ENCODE peak calls at places on chromosomes 3 and 15, in seven cellular contexts. X, O, U, M, A, G and E are unnamed samples.

GRCh38 chr15:81954158-81954783 is 91.5 kb downstream of the MEX3B start:
- DNase-seq in X (no peak), O (no peak), U (no peak), M (no peak), A (no peak), G (no peak), E (no peak)

GRCh38 chr3:187150599-187150998 is 11.3 kb upstream of the RPL39L start:
- DNase-seq in X (peak), O (peak), U (no peak), M (no peak), A (peak), G (no peak), E (no peak)

GRCh38 chr3:58998476-58999117 is 51.2 kb downstream of the CFAP20DC start:
- DNase-seq in X (no peak), O (no peak), U (no peak), M (no peak), A (no peak), G (no peak), E (no peak)

GRCh38 chr3:186680869-186681268 is 15.1 kb downstream of the HRG start:
- DNase-seq in X (no peak), O (no peak), U (no peak), M (no peak), A (no peak), G (no peak), E (no peak)

GRCh38 chr3:11770477-11771381 is 76.0 kb downstream of the TAMM41 start:
- DNase-seq in X (peak), O (peak), U (peak), M (peak), A (peak), G (peak), E (no peak)

GRCh38 chr3:34843479-34843870 is 795.9 kb upstream of the ARPP21 start:
- DNase-seq in X (no peak), O (no peak), U (no peak), M (no peak), A (no peak), G (no peak), E (no peak)

GRCh38 chr3:156601497-156601896 is 46.6 kb upstream of the SSR3 start:
- DNase-seq in X (no peak), O (no peak), U (no peak), M (no peak), A (no peak), G (no peak), E (no peak)

GRCh38 chr15:26864664-26865191 is 2.1 kb upstream of the GABRA5 start:
- DNase-seq in X (no peak), O (peak), U (no peak), M (no peak), A (no peak), G (no peak), E (no peak)

GRCh38 chr3:29283297-29283681 is 2.4 kb downstream of the RBMS3 start:
- DNase-seq in X (no peak), O (no peak), U (no peak), M (no peak), A (no peak), G (no peak), E (no peak)

GRCh38 chr15:89971592-89971997 is 29.5 kb upstream of the ZNF710 start:
- DNase-seq in X (peak), O (peak), U (peak), M (peak), A (peak), G (peak), E (peak)

GRCh38 chr3:185400866-185401265 is 37.9 kb downstream of the MAP3K13 start:
- DNase-seq in X (no peak), O (no peak), U (no peak), M (no peak), A (no peak), G (no peak), E (no peak)

GRCh38 chr3:30455840-30456239 is 150.6 kb upstream of the TGFBR2 start:
- DNase-seq in X (no peak), O (peak), U (peak), M (no peak), A (no peak), G (peak), E (no peak)

GRCh38 chr15:39367591-39367990 is 213.3 kb upstream of the THBS1 start:
- DNase-seq in X (no peak), O (no peak), U (no peak), M (no peak), A (no peak), G (no peak), E (no peak)

GRCh38 chr15:38054488-38054887 is 120.0 kb downstream of the TMCO5A start:
- DNase-seq in X (no peak), O (no peak), U (no peak), M (no peak), A (no peak), G (no peak), E (no peak)

GRCh38 chr3:31106204-31106603 is 211.7 kb upstream of the GADL1 start:
- DNase-seq in X (no peak), O (no peak), U (no peak), M (no peak), A (no peak), G (no peak), E (no peak)

GRCh38 chr15:71813723-71814470 is 3.5 kb downstream of the NR2E3 start:
- DNase-seq in X (no peak), O (no peak), U (no peak), M (no peak), A (no peak), G (no peak), E (no peak)

GRCh38 chr3:105513042-105513441 is 146.3 kb downstream of the ALCAM start:
- DNase-seq in X (no peak), O (no peak), U (no peak), M (no peak), A (no peak), G (no peak), E (no peak)

GRCh38 chr3:63993653-63994079 is 29.6 kb downstream of the PSMD6 start:
- DNase-seq in X (peak), O (peak), U (peak), M (no peak), A (peak), G (peak), E (peak)

GRCh38 chr3:144865886-144866285 is 894.3 kb downstream of the DIPK2A start:
- DNase-seq in X (no peak), O (no peak), U (no peak), M (no peak), A (no peak), G (no peak), E (no peak)

GRCh38 chr3:147298511-147298982 is 107.8 kb downstream of the ZIC4 start:
- DNase-seq in X (no peak), O (no peak), U (no peak), M (no peak), A (no peak), G (no peak), E (no peak)

GRCh38 chr3:114758828-114759709 is 388.0 kb downstream of the ZBTB20 start:
- DNase-seq in X (no peak), O (peak), U (no peak), M (no peak), A (no peak), G (no peak), E (no peak)

GRCh38 chr3:19457449-19457848 is 309.1 kb downstream of the KCNH8 start:
- DNase-seq in X (no peak), O (no peak), U (no peak), M (no peak), A (no peak), G (no peak), E (no peak)

GRCh38 chr3:174547801-174548200 is 311.3 kb upstream of the NAALADL2 start:
- DNase-seq in X (no peak), O (no peak), U (no peak), M (no peak), A (no peak), G (no peak), E (no peak)

GRCh38 chr3:183731611-183732010 is 34.0 kb downstream of the YEATS2 start:
- DNase-seq in X (no peak), O (no peak), U (no peak), M (no peak), A (no peak), G (no peak), E (no peak)

GRCh38 chr15:80275946-80276345 is 23.9 kb upstream of the CTXND1 start:
- DNase-seq in X (no peak), O (peak), U (no peak), M (no peak), A (no peak), G (no peak), E (no peak)

GRCh38 chr15:51025454-51025846 is 69.3 kb downstream of the TNFAIP8L3 start:
- DNase-seq in X (no peak), O (no peak), U (no peak), M (no peak), A (no peak), G (no peak), E (no peak)

GRCh38 chr3:172369590-172370259 is 78.5 kb downstream of the GHSR start:
- DNase-seq in X (no peak), O (peak), U (no peak), M (no peak), A (no peak), G (no peak), E (no peak)

GRCh38 chr15:88897456-88898194 is 2.3 kb upstream of the HAPLN3 start:
- DNase-seq in X (peak), O (peak), U (peak), M (no peak), A (peak), G (peak), E (peak)

GRCh38 chr3:188262913-188263683 is 109.1 kb downstream of the LPP start:
- DNase-seq in X (no peak), O (no peak), U (no peak), M (no peak), A (no peak), G (peak), E (peak)

GRCh38 chr3:10937141-10937825 is 55.3 kb upstream of the SLC6A1 start:
- DNase-seq in X (no peak), O (no peak), U (no peak), M (no peak), A (no peak), G (no peak), E (no peak)

GRCh38 chr3:169966951-169967915 is 626 bp downstream of the SEC62 start:
- DNase-seq in X (peak), O (peak), U (no peak), M (no peak), A (peak), G (peak), E (peak)

GRCh38 chr3:73520931-73521461 is 103.7 kb downstream of the PDZRN3 start:
- DNase-seq in X (no peak), O (no peak), U (no peak), M (no peak), A (no peak), G (peak), E (no peak)

GRCh38 chr3:177968891-177969290 is 567.3 kb upstream of the KCNMB2 start:
- DNase-seq in X (no peak), O (no peak), U (no peak), M (no peak), A (no peak), G (no peak), E (no peak)

GRCh38 chr15:66839511-66840112 is 137.6 kb downstream of the SMAD6 start:
- DNase-seq in X (no peak), O (no peak), U (no peak), M (no peak), A (no peak), G (no peak), E (no peak)

GRCh38 chr3:99776516-99777209 is 41.0 kb upstream of the CMSS1 start:
- DNase-seq in X (no peak), O (no peak), U (no peak), M (no peak), A (no peak), G (no peak), E (no peak)

GRCh38 chr3:126447456-126448106 is 28.1 kb downstream of the ZXDC start:
- DNase-seq in X (no peak), O (no peak), U (no peak), M (no peak), A (no peak), G (no peak), E (no peak)

GRCh38 chr3:79032686-79033318 is 735.0 kb downstream of the ROBO1 start:
- DNase-seq in X (no peak), O (no peak), U (no peak), M (no peak), A (no peak), G (no peak), E (no peak)

GRCh38 chr3:28191363-28191762 is 50.1 kb upstream of the CMC1 start:
- DNase-seq in X (no peak), O (no peak), U (no peak), M (no peak), A (no peak), G (no peak), E (no peak)

GRCh38 chr3:38496131-38496910 is at the start of gene EXOG:
- DNase-seq in X (peak), O (peak), U (peak), M (peak), A (peak), G (peak), E (peak)
- H3K27ac ChIP-seq in X (peak), O (peak), U (peak), M (peak), A (peak), G (peak), E (peak)

GRCh38 chr3:132629928-132630327 is 29.7 kb downstream of the ACAD11 start:
- DNase-seq in X (no peak), O (no peak), U (no peak), M (no peak), A (no peak), G (no peak), E (no peak)
- H3K27ac ChIP-seq in X (no peak), O (no peak), U (no peak), M (no peak), A (no peak), G (no peak), E (no peak)

GRCh38 chr15:40410476-40410875 is 4.9 kb downstream of the IVD start:
- DNase-seq in X (no peak), O (no peak), U (no peak), M (no peak), A (no peak), G (no peak), E (no peak)

GRCh38 chr15:40412095-40412759 is 6.6 kb downstream of the IVD start:
- DNase-seq in X (no peak), O (peak), U (no peak), M (no peak), A (no peak), G (no peak), E (no peak)

GRCh38 chr15:40407343-40407990 is 1.9 kb downstream of the IVD start:
- DNase-seq in X (no peak), O (no peak), U (no peak), M (peak), A (no peak), G (no peak), E (no peak)

GRCh38 chr15:40405501-40406381 is at the start of gene IVD:
- DNase-seq in X (peak), O (peak), U (peak), M (peak), A (peak), G (peak), E (peak)

GRCh38 chr15:40409366-40409765 is 3.8 kb downstream of the IVD start:
- DNase-seq in X (no peak), O (no peak), U (no peak), M (no peak), A (no peak), G (no peak), E (no peak)
- H3K27ac ChIP-seq in X (no peak), O (no peak), U (no peak), M (no peak), A (no peak), G (no peak), E (no peak)

DNA sequence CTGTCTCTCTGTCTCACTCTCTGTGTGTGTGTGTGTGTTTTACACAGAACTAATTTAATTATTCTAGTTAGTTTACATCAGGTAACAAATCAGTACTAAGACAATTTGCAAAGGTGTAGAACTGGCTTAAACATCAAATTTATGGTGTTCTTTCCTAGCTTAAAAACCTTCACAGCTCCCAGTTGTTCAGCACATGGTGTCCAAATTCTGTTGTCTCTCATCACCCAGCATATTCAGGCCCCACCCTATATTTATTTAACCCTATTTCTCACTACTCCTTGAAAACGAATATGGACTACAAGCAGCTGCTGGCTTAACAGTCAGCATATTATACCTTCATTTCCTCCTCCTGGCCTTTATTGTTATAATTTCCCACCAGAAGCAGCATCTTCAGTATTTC is 1.1 kb downstream of the IL20RB start:
- DNase-seq in X (no peak), O (no peak), U (no peak), M (no peak), A (no peak), G (no peak), E (no peak)
- H3K27ac ChIP-seq in X (no peak), O (no peak), U (no peak), M (no peak), A (no peak), G (no peak), E (no peak)

DNA sequence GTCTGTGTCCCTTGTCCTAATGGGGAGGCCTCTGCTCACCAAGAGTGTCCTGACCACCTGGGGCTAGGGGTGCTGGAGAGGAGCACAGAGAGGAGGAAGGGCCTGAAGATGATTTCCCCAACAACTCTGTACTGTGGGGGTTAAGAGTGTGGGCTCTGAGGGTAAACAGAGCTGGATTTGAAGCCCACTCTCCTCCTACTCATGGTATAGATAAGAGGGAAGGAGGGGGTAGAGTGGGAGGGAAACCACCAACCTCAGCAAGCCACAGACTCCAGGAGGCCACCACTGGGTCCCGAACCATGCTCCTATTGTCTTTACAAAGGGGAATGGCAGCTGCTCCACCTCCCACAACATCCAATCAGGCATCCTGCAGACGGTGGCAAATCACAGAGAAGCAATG is 103.6 kb upstream of the RNU6-1 start:
- DNase-seq in X (no peak), O (no peak), U (no peak), M (no peak), A (no peak), G (no peak), E (no peak)
- H3K27ac ChIP-seq in X (no peak), O (no peak), U (no peak), M (no peak), A (no peak), G (peak), E (no peak)

GRCh38 chr15:29043731-29044485 is 158.1 kb downstream of the APBA2 start:
- DNase-seq in X (no peak), O (no peak), U (no peak), M (no peak), A (no peak), G (no peak), E (no peak)
- H3K27ac ChIP-seq in X (no peak), O (no peak), U (no peak), M (no peak), A (no peak), G (no peak), E (peak)

DNA sequence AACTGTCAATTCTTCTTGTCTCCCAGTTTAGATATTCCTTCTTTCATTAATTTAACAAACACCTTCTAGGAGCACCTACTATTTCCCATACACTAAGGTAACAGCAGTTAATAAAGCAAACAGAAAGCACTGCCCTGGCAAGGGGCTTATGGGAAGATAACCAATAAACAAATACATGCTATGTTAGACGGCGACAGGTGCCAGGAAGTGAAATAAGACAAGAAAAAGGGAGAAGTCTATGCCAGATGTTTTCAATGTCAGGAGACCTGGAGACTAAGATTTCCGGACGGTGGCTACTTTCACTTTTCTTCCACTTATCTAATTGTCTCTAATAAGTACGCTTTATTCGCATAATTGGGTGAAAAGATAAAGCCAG is 32.5 kb upstream of the ZNF445 start:
- DNase-seq in X (peak), O (peak), U (no peak), M (no peak), A (no peak), G (no peak), E (no peak)
- H3K27ac ChIP-seq in X (peak), O (peak), U (peak), M (peak), A (peak), G (peak), E (peak)

GRCh38 chr3:153753035-153753434 is 368.2 kb upstream of the ARHGEF26 start:
- DNase-seq in X (no peak), O (no peak), U (no peak), M (no peak), A (no peak), G (no peak), E (no peak)

GRCh38 chr3:153760952-153761351 is 360.2 kb upstream of the ARHGEF26 start:
- DNase-seq in X (no peak), O (no peak), U (no peak), M (no peak), A (no peak), G (no peak), E (no peak)

GRCh38 chr3:153752405-153753027 is 368.7 kb upstream of the ARHGEF26 start:
- DNase-seq in X (no peak), O (peak), U (no peak), M (no peak), A (no peak), G (peak), E (no peak)

GRCh38 chr3:153757839-153758238 is 363.4 kb upstream of the ARHGEF26 start:
- DNase-seq in X (no peak), O (no peak), U (no peak), M (no peak), A (no peak), G (no peak), E (no peak)

GRCh38 chr3:153756816-153757215 is 364.4 kb upstream of the ARHGEF26 start:
- DNase-seq in X (no peak), O (no peak), U (no peak), M (no peak), A (no peak), G (no peak), E (no peak)
- H3K27ac ChIP-seq in X (no peak), O (no peak), U (no peak), M (no peak), A (no peak), G (no peak), E (no peak)